ENCODE peak calls at places on chromosomes 16 and 17, in seven cellular contexts. One of them, this sample, is unnamed.

GRCh38 chr17:37848690-37849616 is 75.3 kb upstream of the TBC1D3K start:
- DNase-seq in GM12891: peak
- DNase-seq in H1: no peak
- DNase-seq in SK-N-SH: no peak
- DNase-seq in HepG2: no peak
- DNase-seq in K562: peak
- DNase-seq in GM12878: peak
- DNase-seq in this sample: no peak

GRCh38 chr17:29570521-29570920 is 2.0 kb downstream of the TP53I13 start:
- DNase-seq in H1: peak
- DNase-seq in GM12891: no peak
- DNase-seq in GM12878: no peak
- DNase-seq in SK-N-SH: no peak
- DNase-seq in HepG2: no peak
- DNase-seq in K562: no peak
- DNase-seq in this sample: no peak

GRCh38 chr16:71630808-71631207 is 4.8 kb downstream of the MARVELD3 start:
- DNase-seq in HepG2: no peak
- DNase-seq in H1: no peak
- DNase-seq in K562: no peak
- DNase-seq in GM12891: no peak
- DNase-seq in SK-N-SH: no peak
- DNase-seq in GM12878: no peak
- DNase-seq in this sample: no peak

GRCh38 chr17:59370580-59371299 is 39.3 kb downstream of the YPEL2 start:
- DNase-seq in HepG2: no peak
- DNase-seq in SK-N-SH: no peak
- DNase-seq in GM12878: no peak
- DNase-seq in H1: no peak
- DNase-seq in GM12891: no peak
- DNase-seq in K562: no peak
- DNase-seq in this sample: no peak

GRCh38 chr16:68079616-68080344 is 5.4 kb upstream of the NFATC3 start:
- DNase-seq in GM12891: no peak
- DNase-seq in HepG2: peak
- DNase-seq in H1: peak
- DNase-seq in K562: peak
- DNase-seq in GM12878: no peak
- DNase-seq in SK-N-SH: no peak
- DNase-seq in this sample: no peak

GRCh38 chr16:86531193-86531550 is 20.8 kb downstream of the FOXF1 start:
- DNase-seq in HepG2: no peak
- DNase-seq in GM12891: no peak
- DNase-seq in SK-N-SH: no peak
- DNase-seq in GM12878: no peak
- DNase-seq in H1: no peak
- DNase-seq in K562: no peak
- DNase-seq in this sample: no peak

GRCh38 chr17:266701-267656 is 85.5 kb upstream of the DOC2B start:
- DNase-seq in HepG2: no peak
- DNase-seq in K562: no peak
- DNase-seq in SK-N-SH: peak
- DNase-seq in H1: peak
- DNase-seq in GM12878: no peak
- DNase-seq in GM12891: no peak
- DNase-seq in this sample: no peak

GRCh38 chr17:74272731-74273201 is 1.3 kb upstream of the DNAI2 start:
- DNase-seq in GM12891: no peak
- DNase-seq in GM12878: no peak
- DNase-seq in SK-N-SH: no peak
- DNase-seq in K562: no peak
- DNase-seq in HepG2: no peak
- DNase-seq in H1: no peak
- DNase-seq in this sample: no peak

GRCh38 chr17:82328141-82328993 is 5.2 kb downstream of the SECTM1 start:
- DNase-seq in HepG2: peak
- DNase-seq in SK-N-SH: no peak
- DNase-seq in K562: no peak
- DNase-seq in H1: no peak
- DNase-seq in GM12891: no peak
- DNase-seq in GM12878: no peak
- DNase-seq in this sample: no peak

GRCh38 chr17:67615011-67615561 is 102.7 kb upstream of the NOL11 start:
- DNase-seq in HepG2: no peak
- DNase-seq in GM12891: no peak
- DNase-seq in GM12878: no peak
- DNase-seq in K562: no peak
- DNase-seq in SK-N-SH: no peak
- DNase-seq in H1: no peak
- DNase-seq in this sample: no peak

GRCh38 chr16:87855852-87856715 is 13.2 kb downstream of the SLC7A5 start:
- DNase-seq in SK-N-SH: peak
- DNase-seq in H1: no peak
- DNase-seq in GM12891: no peak
- DNase-seq in GM12878: no peak
- DNase-seq in HepG2: peak
- DNase-seq in K562: peak
- DNase-seq in this sample: peak

GRCh38 chr16:54931041-54931756 is 534 bp downstream of the IRX5 start:
- DNase-seq in H1: peak
- DNase-seq in GM12891: no peak
- DNase-seq in GM12878: no peak
- DNase-seq in SK-N-SH: peak
- DNase-seq in K562: peak
- DNase-seq in HepG2: no peak
- DNase-seq in this sample: peak

GRCh38 chr16:75506567-75506966 is 11.3 kb upstream of the CHST6 start:
- DNase-seq in GM12891: no peak
- DNase-seq in K562: no peak
- DNase-seq in GM12878: no peak
- DNase-seq in HepG2: peak
- DNase-seq in H1: no peak
- DNase-seq in SK-N-SH: no peak
- DNase-seq in this sample: no peak

GRCh38 chr16:30115238-30115637 is 1.9 kb upstream of the GDPD3 start:
- DNase-seq in SK-N-SH: no peak
- DNase-seq in GM12891: no peak
- DNase-seq in K562: no peak
- DNase-seq in H1: no peak
- DNase-seq in GM12878: no peak
- DNase-seq in HepG2: no peak
- DNase-seq in this sample: no peak

GRCh38 chr16:89257281-89257731 is 39.8 kb downstream of the ZNF778 start:
- DNase-seq in SK-N-SH: peak
- DNase-seq in HepG2: no peak
- DNase-seq in K562: no peak
- DNase-seq in H1: peak
- DNase-seq in GM12891: no peak
- DNase-seq in GM12878: no peak
- DNase-seq in this sample: no peak

GRCh38 chr17:1645207-1646171 is at the start of gene SCARF1:
- DNase-seq in HepG2: no peak
- DNase-seq in K562: no peak
- DNase-seq in GM12891: no peak
- DNase-seq in GM12878: no peak
- DNase-seq in H1: no peak
- DNase-seq in SK-N-SH: no peak
- DNase-seq in this sample: no peak

GRCh38 chr17:9714801-9715200 is 69.5 kb downstream of the USP43 start:
- DNase-seq in GM12891: no peak
- DNase-seq in H1: no peak
- DNase-seq in GM12878: no peak
- DNase-seq in K562: no peak
- DNase-seq in HepG2: no peak
- DNase-seq in SK-N-SH: no peak
- DNase-seq in this sample: no peak
- TF ChIP-seq POLR2AphosphoS5 in GM12891: no peak
- TF ChIP-seq POLR2AphosphoS5 in H1: no peak
- TF ChIP-seq POLR2AphosphoS5 in GM12878: no peak
- TF ChIP-seq POLR2AphosphoS5 in K562: no peak
- TF ChIP-seq POLR2AphosphoS5 in HepG2: no peak
- TF ChIP-seq POLR2AphosphoS5 in SK-N-SH: no peak
- TF ChIP-seq POLR2AphosphoS5 in this sample: no peak

GRCh38 chr17:35256629-35257028 is 13.8 kb downstream of the SLFN5 start:
- DNase-seq in GM12891: no peak
- DNase-seq in H1: no peak
- DNase-seq in SK-N-SH: no peak
- DNase-seq in HepG2: no peak
- DNase-seq in K562: no peak
- DNase-seq in GM12878: no peak
- DNase-seq in this sample: no peak

GRCh38 chr17:35254107-35254802 is 11.4 kb downstream of the SLFN5 start:
- DNase-seq in H1: no peak
- DNase-seq in GM12878: no peak
- DNase-seq in SK-N-SH: no peak
- DNase-seq in K562: no peak
- DNase-seq in HepG2: peak
- DNase-seq in GM12891: no peak
- DNase-seq in this sample: no peak

GRCh38 chr17:35255316-35255715 is 12.4 kb downstream of the SLFN5 start:
- DNase-seq in GM12878: no peak
- DNase-seq in HepG2: no peak
- DNase-seq in GM12891: no peak
- DNase-seq in SK-N-SH: no peak
- DNase-seq in H1: no peak
- DNase-seq in K562: no peak
- DNase-seq in this sample: no peak

GRCh38 chr17:35259001-35259400 is 16.1 kb downstream of the SLFN5 start:
- DNase-seq in SK-N-SH: no peak
- DNase-seq in GM12878: no peak
- DNase-seq in HepG2: no peak
- DNase-seq in H1: no peak
- DNase-seq in K562: no peak
- DNase-seq in GM12891: no peak
- DNase-seq in this sample: no peak

DNA sequence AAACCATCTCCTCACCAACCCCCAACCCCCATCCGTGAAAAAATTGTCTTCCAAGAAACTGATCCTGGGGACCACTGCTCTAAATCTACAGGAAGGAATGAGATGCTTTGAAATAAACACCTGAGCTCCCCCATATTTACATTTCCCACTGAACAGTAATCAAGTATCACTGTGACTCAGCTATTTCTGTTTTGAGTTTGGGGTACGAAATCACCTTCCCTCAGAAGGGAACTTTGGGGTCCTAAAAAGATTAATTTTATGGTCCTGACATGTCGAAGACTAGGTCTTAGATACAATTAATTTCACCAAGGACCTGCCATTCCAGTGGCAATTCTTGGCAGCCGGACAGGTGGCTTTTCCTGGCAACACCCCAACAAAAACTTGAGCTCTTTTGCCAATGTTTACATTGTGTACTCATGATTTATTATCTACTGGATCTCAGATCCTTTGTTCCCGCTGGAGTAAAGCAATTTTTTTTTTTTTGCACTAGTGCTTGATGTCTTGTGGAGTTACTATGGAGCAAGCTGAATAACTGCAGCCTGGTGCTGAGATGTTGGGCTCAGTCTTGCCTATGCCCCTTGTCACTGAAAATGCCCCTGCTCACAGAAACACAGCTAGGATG is 14.3 kb downstream of the SLFN5 start:
- DNase-seq in GM12878: no peak
- DNase-seq in HepG2: peak
- DNase-seq in K562: no peak
- DNase-seq in H1: no peak
- DNase-seq in GM12891: no peak
- DNase-seq in SK-N-SH: no peak
- DNase-seq in this sample: no peak
- TF ChIP-seq TAF1 in GM12878: no peak
- TF ChIP-seq TAF1 in HepG2: no peak
- TF ChIP-seq TAF1 in K562: no peak
- TF ChIP-seq TAF1 in H1: no peak
- TF ChIP-seq TAF1 in GM12891: no peak
- TF ChIP-seq TAF1 in SK-N-SH: no peak
- TF ChIP-seq TAF1 in this sample: no peak

DNA sequence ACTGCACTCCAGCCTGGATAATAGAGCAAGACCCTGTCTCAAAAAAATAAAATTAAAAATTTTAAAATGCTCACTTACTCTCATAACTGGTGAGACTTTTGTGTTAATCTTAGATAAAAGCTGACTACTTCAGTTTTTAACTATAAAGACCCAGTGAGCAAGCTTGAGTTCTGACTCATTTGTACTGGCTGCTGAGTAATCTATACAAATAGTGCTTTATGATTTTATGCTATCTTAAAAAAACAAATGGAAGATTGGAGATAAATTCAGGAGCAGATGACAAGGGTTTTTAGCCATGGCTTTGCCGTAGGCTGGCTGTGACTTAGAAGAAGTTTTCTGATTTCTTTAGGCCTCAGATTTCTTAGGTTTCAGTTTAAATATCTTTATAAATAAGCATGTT is 30.5 kb downstream of the SNTB2 start:
- DNase-seq in GM12878: no peak
- DNase-seq in SK-N-SH: no peak
- DNase-seq in GM12891: no peak
- DNase-seq in HepG2: peak
- DNase-seq in K562: peak
- DNase-seq in H1: no peak
- DNase-seq in this sample: no peak
- TF ChIP-seq POLR2AphosphoS5 in GM12878: no peak
- TF ChIP-seq POLR2AphosphoS5 in SK-N-SH: no peak
- TF ChIP-seq POLR2AphosphoS5 in GM12891: no peak
- TF ChIP-seq POLR2AphosphoS5 in HepG2: no peak
- TF ChIP-seq POLR2AphosphoS5 in K562: no peak
- TF ChIP-seq POLR2AphosphoS5 in H1: no peak
- TF ChIP-seq POLR2AphosphoS5 in this sample: no peak

GRCh38 chr17:68622423-68622822 is 21.3 kb upstream of the FAM20A start:
- DNase-seq in GM12878: no peak
- DNase-seq in GM12891: no peak
- DNase-seq in K562: no peak
- DNase-seq in SK-N-SH: no peak
- DNase-seq in HepG2: no peak
- DNase-seq in H1: no peak
- DNase-seq in this sample: no peak

GRCh38 chr17:68623811-68624210 is 22.6 kb upstream of the FAM20A start:
- DNase-seq in GM12891: no peak
- DNase-seq in GM12878: no peak
- DNase-seq in H1: no peak
- DNase-seq in HepG2: no peak
- DNase-seq in SK-N-SH: no peak
- DNase-seq in K562: no peak
- DNase-seq in this sample: no peak

GRCh38 chr17:68624381-68624780 is 23.2 kb upstream of the FAM20A start:
- DNase-seq in SK-N-SH: no peak
- DNase-seq in GM12878: no peak
- DNase-seq in H1: no peak
- DNase-seq in K562: no peak
- DNase-seq in HepG2: no peak
- DNase-seq in GM12891: no peak
- DNase-seq in this sample: no peak

GRCh38 chr17:68616334-68616733 is 15.2 kb upstream of the FAM20A start:
- DNase-seq in H1: no peak
- DNase-seq in K562: no peak
- DNase-seq in GM12891: no peak
- DNase-seq in SK-N-SH: no peak
- DNase-seq in GM12878: no peak
- DNase-seq in HepG2: no peak
- DNase-seq in this sample: no peak

GRCh38 chr17:68621065-68621464 is 19.9 kb upstream of the FAM20A start:
- DNase-seq in HepG2: no peak
- DNase-seq in K562: no peak
- DNase-seq in GM12878: no peak
- DNase-seq in GM12891: no peak
- DNase-seq in H1: no peak
- DNase-seq in SK-N-SH: no peak
- DNase-seq in this sample: no peak
- TF ChIP-seq TAF1 in HepG2: no peak
- TF ChIP-seq TAF1 in K562: no peak
- TF ChIP-seq TAF1 in GM12878: no peak
- TF ChIP-seq TAF1 in GM12891: no peak
- TF ChIP-seq TAF1 in H1: no peak
- TF ChIP-seq TAF1 in SK-N-SH: no peak
- TF ChIP-seq TAF1 in this sample: no peak

This sample was measured in GM12892.